ENCODE peak calls at places on chromosomes 16 and 17, in four cellular contexts. V, I, N and Q are unnamed samples.

GRCh38 chr17:27751166-27751565 is 49.2 kb downstream of the NOS2 start:
- DNase-seq in I (no peak), V (no peak), N (no peak), Q (no peak)

GRCh38 chr16:31008154-31008950 is 2.1 kb downstream of the STX1B start:
- DNase-seq in I (no peak), N (peak; percentile 72), V (no peak), Q (no peak)

GRCh38 chr16:50196736-50197135 is 43.6 kb downstream of the TENT4B start:
- DNase-seq in N (peak; percentile 61), I (no peak), V (no peak), Q (no peak)

GRCh38 chr17:32445075-32445427 is 741 bp downstream of the PSMD11 start:
- DNase-seq in I (no peak), V (no peak), N (peak; percentile 73), Q (no peak)

GRCh38 chr16:11361751-11362742 is 16.8 kb downstream of the RMI2 start:
- DNase-seq in N (peak; percentile 76), I (no peak), V (no peak), Q (no peak)

GRCh38 chr16:88533945-88534641 is 36.1 kb upstream of the ZC3H18 start:
- DNase-seq in I (peak; percentile 77), V (no peak), N (peak; percentile 37), Q (peak; percentile 68)

GRCh38 chr17:72539981-72540897 is 419.4 kb downstream of the SOX9 start:
- DNase-seq in I (peak; percentile 60), N (peak; percentile 69), V (peak; percentile 64), Q (peak; percentile 66)

GRCh38 chr17:6526362-6527152 is 29.8 kb downstream of the PITPNM3 start:
- DNase-seq in N (no peak), V (no peak), I (no peak), Q (no peak)

GRCh38 chr17:3197219-3197618 is at the start of gene OR1A2:
- DNase-seq in N (no peak), I (no peak), V (no peak), Q (no peak)

GRCh38 chr17:13865650-13866049 is 203.7 kb upstream of the COX10 start:
- DNase-seq in N (no peak), I (no peak), V (no peak), Q (no peak)

GRCh38 chr17:63685578-63685977 is 14.3 kb downstream of the LIMD2 start:
- DNase-seq in N (no peak), V (no peak), I (no peak), Q (no peak)

GRCh38 chr17:13590441-13590840 is 11.3 kb downstream of the HS3ST3A1 start:
- DNase-seq in I (no peak), V (no peak), N (peak; percentile 27), Q (no peak)

GRCh38 chr16:67456383-67457140 is 24.4 kb downstream of the ATP6V0D1 start:
- DNase-seq in V (no peak), N (no peak), I (no peak), Q (peak; percentile 81)

GRCh38 chr17:70078549-70078948 is 3.5 kb downstream of the KCNJ16 start:
- DNase-seq in I (no peak), V (no peak), N (no peak), Q (no peak)